ENCODE peak calls at places on chromosomes 12 and 14, in five cellular contexts. D is prostate gland, H is GM04503, G is lower leg skin, S is GM04504. E is an unnamed sample.

GRCh38 chr14:91078095-91078737 is 17.8 kb upstream of the RPS6KA5 start:
- DNase-seq in G (no peak), S (no peak), D (no peak), H (no peak), E (no peak)

GRCh38 chr12:70692681-70693288 is 55.6 kb upstream of the PTPRB start:
- DNase-seq in D (no peak), S (peak), H (no peak), G (no peak), E (no peak)

GRCh38 chr14:104120281-104120741 is 18.1 kb upstream of the KIF26A start:
- DNase-seq in G (no peak), D (no peak), H (no peak), S (no peak), E (no peak)

GRCh38 chr12:55705802-55706402 is 1.8 kb downstream of the ITGA7 start:
- DNase-seq in D (no peak), G (no peak), H (no peak), S (no peak), E (peak)

GRCh38 chr12:69254857-69255256 is 15.5 kb downstream of the CPSF6 start:
- DNase-seq in G (no peak), D (no peak), H (no peak), S (no peak), E (no peak)

GRCh38 chr12:42652048-42652447 is 62.5 kb upstream of the PRICKLE1 start:
- DNase-seq in G (no peak), H (no peak), D (no peak), S (no peak), E (no peak)

GRCh38 chr12:106415134-106415533 is 57.6 kb downstream of the POLR3B start:
- DNase-seq in D (no peak), G (no peak), S (no peak), H (peak), E (no peak)

GRCh38 chr14:74584966-74585365 is 27.1 kb downstream of the LTBP2 start:
- DNase-seq in G (no peak), S (no peak), D (no peak), H (no peak), E (peak)

GRCh38 chr12:22598141-22598762 is 26.7 kb upstream of the ETNK1 start:
- DNase-seq in S (no peak), G (no peak), H (no peak), D (no peak), E (no peak)

GRCh38 chr12:64039285-64039871 is 182.7 kb downstream of the KICS2 start:
- DNase-seq in D (peak), G (no peak), S (no peak), H (no peak), E (no peak)